ENCODE peak calls at places on chromosome 1, in four cellular contexts. U is endodermal cell; H is CD8-positive, alpha-beta T cell; Q is pancreas. E is an unnamed sample.

GRCh38 chr1:201999625-202000238 is 10.7 kb upstream of the ELF3 start:
- DNase-seq in U (peak; percentile 79), H (peak; percentile 21), Q (peak; percentile 57), E (no peak)

GRCh38 chr1:160358073-160358472 is 8.8 kb upstream of the NHLH1 start:
- DNase-seq in U (no peak), H (no peak), Q (peak; percentile 2), E (no peak)

GRCh38 chr1:44318097-44319088 is 36.7 kb downstream of the ERI3 start:
- DNase-seq in U (peak; percentile 83), H (peak; percentile 44), Q (peak; percentile 48), E (no peak)

GRCh38 chr1:188006354-188006753 is 1177.6 kb downstream of the PLA2G4A start:
- DNase-seq in U (no peak), H (no peak), Q (no peak), E (no peak)

GRCh38 chr1:58011978-58012377 is 534.5 kb downstream of the OMA1 start:
- DNase-seq in U (no peak), H (no peak), Q (no peak), E (no peak)

GRCh38 chr1:45340816-45341215 is 576 bp upstream of the MUTYH start:
- DNase-seq in U (no peak), H (no peak), Q (no peak), E (no peak)

GRCh38 chr1:160040481-160040880 is 8.7 kb upstream of the PIGM start:
- DNase-seq in U (no peak), H (no peak), Q (no peak), E (no peak)

GRCh38 chr1:70745199-70745598 is 302.4 kb downstream of the PTGER3 start:
- DNase-seq in U (peak; percentile 66), H (no peak), Q (no peak), E (no peak)

GRCh38 chr1:207000641-207001291 is 30.5 kb upstream of the FCAMR start:
- DNase-seq in U (no peak), H (no peak), Q (no peak), E (no peak)

DNA sequence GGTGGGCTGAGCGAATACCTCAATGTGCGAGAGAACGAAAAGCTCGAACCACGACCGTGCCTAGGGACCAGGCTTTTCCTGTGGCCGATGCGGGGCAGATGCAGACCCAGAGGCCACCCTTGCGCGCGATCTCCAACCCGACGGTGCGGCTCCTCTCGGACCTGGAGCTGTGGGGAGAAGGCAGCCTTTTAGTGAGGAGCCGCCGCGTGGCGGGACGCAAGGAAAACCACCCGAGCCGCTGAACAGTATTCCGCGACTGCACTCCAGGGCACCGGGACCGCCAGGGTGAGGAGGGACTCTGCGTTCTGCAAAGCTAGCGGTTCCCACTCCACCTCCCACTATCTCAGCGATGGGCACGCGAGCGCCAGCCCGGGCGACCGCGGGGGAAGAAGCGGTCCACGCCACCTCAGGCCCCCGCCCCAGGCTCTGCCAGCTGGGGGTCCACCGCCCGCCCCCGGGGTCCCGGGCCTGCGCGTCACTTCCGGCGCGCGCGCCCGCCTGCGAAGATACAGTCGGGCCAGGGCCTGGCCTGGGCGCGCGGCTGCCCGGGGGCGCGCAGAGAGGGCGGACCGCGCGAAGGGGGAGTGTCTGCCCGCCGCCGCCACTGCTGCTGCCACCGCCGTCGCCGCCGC is 66.5 kb upstream of the PRKACB start:
- DNase-seq in U (no peak), H (peak; percentile 66), Q (peak; percentile 74), E (peak; percentile 85)
- TF ChIP-seq CTCF in U (no peak), H (no peak), Q (no peak), E (peak; percentile 4)

GRCh38 chr1:197921235-197922069 is 4.3 kb downstream of the LHX9 start:
- DNase-seq in U (peak; percentile 82), H (no peak), Q (no peak), E (no peak)
- H3K4me3 ChIP-seq in U (no peak overlapping the region), H (no peak overlapping the region), Q (no peak overlapping the region), E (no peak overlapping the region)

GRCh38 chr1:102863704-102864103 is 244.6 kb downstream of the COL11A1 start:
- DNase-seq in U (no peak), H (no peak), Q (no peak), E (no peak)
- H3K27me3 ChIP-seq in U (no peaks in the 10 kb centered on the region), H (no peaks in the 10 kb centered on the region), Q (no peaks in the 10 kb centered on the region), E (no peaks in the 10 kb centered on the region)

GRCh38 chr1:200907611-200908097 is 13.0 kb downstream of the INAVA start:
- DNase-seq in U (no peak), H (no peak), Q (no peak), E (peak; percentile 56)
- TF ChIP-seq CTCF in U (no peak), H (no peak), Q (no peak), E (no peak)

GRCh38 chr1:211352465-211352864 is 25.8 kb downstream of the TRAF5 start:
- DNase-seq in U (no peak), H (no peak), Q (no peak), E (no peak)

GRCh38 chr1:211355873-211356272 is 29.2 kb downstream of the TRAF5 start:
- DNase-seq in U (no peak), H (no peak), Q (no peak), E (no peak)

GRCh38 chr1:211349730-211350129 is 23.1 kb downstream of the TRAF5 start:
- DNase-seq in U (peak; percentile 11), H (no peak), Q (no peak), E (no peak)

GRCh38 chr1:211353562-211354212 is 27.1 kb downstream of the TRAF5 start:
- DNase-seq in U (no peak), H (no peak), Q (no peak), E (no peak)

GRCh38 chr1:211352985-211353515 is 26.4 kb downstream of the TRAF5 start:
- DNase-seq in U (peak; percentile 84), H (peak; percentile 69), Q (peak; percentile 37), E (peak; percentile 30)
- H3K4me3 ChIP-seq in U (no peak overlapping the region), H (peak overlapping the region; percentile 26), Q (no peak overlapping the region), E (no peak overlapping the region)

DNA sequence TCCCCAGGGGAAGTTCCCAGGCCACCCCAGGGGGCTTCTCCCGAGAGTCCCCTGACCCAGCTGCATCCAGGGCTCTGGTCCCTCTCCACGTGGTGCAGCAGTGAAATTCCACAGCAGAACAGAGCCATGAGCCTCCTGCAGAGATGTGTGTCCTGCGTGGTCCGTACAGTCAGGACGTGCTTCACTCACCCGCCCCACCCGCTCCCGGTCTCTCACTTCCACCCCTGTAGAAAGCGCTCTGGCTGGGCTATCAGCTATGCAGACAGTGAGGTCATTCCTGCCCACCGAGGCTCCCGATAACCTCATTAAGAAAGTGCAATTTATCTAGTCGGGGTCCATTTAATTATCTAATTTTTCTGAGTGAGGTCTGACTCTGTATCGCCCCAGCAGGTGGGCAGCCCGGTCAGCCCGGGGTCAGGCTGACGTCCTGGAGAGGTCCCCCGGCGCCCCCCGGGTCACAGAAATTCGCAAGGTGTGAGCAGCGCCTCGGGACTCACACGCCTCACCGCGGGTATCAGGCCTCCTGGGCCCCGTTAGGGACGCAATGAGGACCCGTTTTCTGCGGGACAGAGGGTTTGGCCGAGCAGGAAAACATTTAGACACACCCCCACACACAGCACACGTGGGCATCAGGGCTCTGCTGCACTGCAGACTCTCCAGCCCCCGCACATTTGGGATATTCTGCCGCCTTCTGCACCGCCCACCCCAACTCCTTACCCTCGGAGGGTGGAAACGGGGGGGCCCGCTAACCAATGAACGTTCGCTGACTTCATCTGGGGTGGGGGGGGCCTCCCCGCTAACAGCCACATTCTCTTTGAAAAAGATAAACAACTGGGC is 76.7 kb downstream of the PRDM16 start:
- DNase-seq in U (no peak), H (no peak), Q (no peak), E (no peak)
- H3K27me3 ChIP-seq in U (no peaks in the 10 kb centered on the region), H (no peaks in the 10 kb centered on the region), Q (no peaks in the 10 kb centered on the region), E (no peaks in the 10 kb centered on the region)

GRCh38 chr1:4654764-4655673 is 610 bp downstream of the AJAP1 start:
- DNase-seq in U (peak; percentile 71), H (no peak), Q (no peak), E (no peak)

GRCh38 chr1:4657244-4657789 is 2.9 kb downstream of the AJAP1 start:
- DNase-seq in U (peak; percentile 74), H (no peak), Q (no peak), E (no peak)

GRCh38 chr1:4653796-4654715 is at the start of gene AJAP1:
- DNase-seq in U (peak; percentile 88), H (no peak), Q (no peak), E (no peak)

GRCh38 chr1:4656533-4657140 is 2.2 kb downstream of the AJAP1 start:
- DNase-seq in U (peak; percentile 61), H (no peak), Q (no peak), E (no peak)

DNA sequence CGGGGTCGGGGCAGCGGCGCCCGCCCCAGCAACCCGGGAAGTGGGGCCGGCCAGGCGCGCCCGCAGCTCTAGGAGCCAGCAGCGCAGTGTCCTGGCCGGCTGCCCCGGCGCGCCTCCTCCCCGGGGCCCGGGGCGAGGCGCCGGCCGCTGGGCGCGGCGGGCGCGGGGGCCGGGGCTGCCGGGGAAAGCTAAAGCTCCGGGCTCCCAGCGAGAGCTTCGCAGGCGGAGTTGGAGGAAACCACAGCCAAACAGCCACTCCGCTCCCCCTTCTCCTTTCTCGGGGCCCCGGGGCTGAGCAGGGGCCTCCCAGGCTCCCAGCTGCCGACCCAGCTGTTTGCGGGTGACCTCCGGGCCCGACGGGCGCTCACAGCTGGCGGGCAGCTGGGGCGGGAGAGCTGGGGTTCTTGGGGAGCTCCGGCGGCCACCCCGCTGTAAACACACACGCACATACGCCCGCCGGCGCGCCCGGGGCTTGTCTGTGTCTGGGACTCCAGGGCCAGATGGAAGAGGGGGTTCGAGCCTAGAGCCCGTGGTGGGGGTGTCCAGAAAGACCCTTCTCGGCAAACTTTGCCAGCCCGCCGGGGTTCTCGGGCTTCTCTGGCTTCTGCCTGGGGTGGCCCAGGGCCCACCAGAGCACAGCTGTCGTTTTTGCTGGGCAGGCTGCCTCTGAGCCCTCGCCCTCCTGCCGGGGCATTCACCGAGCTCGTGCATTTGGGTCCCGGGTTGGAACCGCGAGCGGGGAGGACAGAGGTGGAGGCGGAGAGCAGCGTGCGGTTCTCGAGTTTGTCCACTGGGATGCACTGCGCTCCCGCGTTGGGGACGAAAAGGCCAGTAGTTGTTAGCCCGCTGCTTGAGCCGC is 1.5 kb downstream of the AJAP1 start:
- DNase-seq in U (peak; percentile 93), H (no peak), Q (peak; percentile 46), E (no peak)
- TF ChIP-seq CTCF in U (peak; percentile 95), H (peak; percentile 24), Q (peak; percentile 48), E (peak; percentile 41)

GRCh38 chr1:225658041-225658440 is 5.1 kb upstream of the ENAH start:
- DNase-seq in U (no peak), H (no peak), Q (no peak), E (no peak)
- H3K4me3 ChIP-seq in U (no peak overlapping the region), H (no peak overlapping the region), Q (no peak overlapping the region), E (no peak overlapping the region)